ENCODE peak calls at places on chromosomes 6 and 20, in six cellular contexts. H is NCI-H1105, Y is EL, P is hypothalamus, Q is prostate gland, R is pons. Z is an unnamed sample.

GRCh38 chr6:42104807-42105713 is 37.4 kb downstream of the C6orf132 start:
- DNase-seq in H (no peak), Y (no peak), P (no peak), Q (no peak), R (no peak), Z (no peak)

GRCh38 chr6:37502703-37503485 is 3.2 kb upstream of the CCDC167 start:
- DNase-seq in H (no peak), Y (no peak), P (no peak), Q (no peak), R (no peak), Z (peak)

GRCh38 chr6:138691595-138692057 is 81.9 kb upstream of the CCDC28A start:
- DNase-seq in H (peak), Y (peak), P (peak), Q (peak), R (no peak), Z (peak)

GRCh38 chr6:38997128-38997761 is 51.3 kb upstream of the GLP1R start:
- DNase-seq in H (peak), Y (peak), P (no peak), Q (no peak), R (no peak), Z (peak)

GRCh38 chr20:10521068-10521834 is 86.1 kb downstream of the SLX4IP start:
- DNase-seq in H (no peak), Y (peak), P (no peak), Q (no peak), R (peak), Z (peak)

GRCh38 chr6:159800141-159800865 is at the start of gene PNLDC1:
- DNase-seq in H (no peak), Y (no peak), P (no peak), Q (no peak), R (no peak), Z (no peak)

GRCh38 chr6:112360498-112360897 is 13.4 kb downstream of the RFPL4B start:
- DNase-seq in H (no peak), Y (peak), P (no peak), Q (no peak), R (no peak), Z (no peak)

GRCh38 chr6:36897629-36898028 is 11.9 kb downstream of the C6orf89 start:
- DNase-seq in H (no peak), Y (no peak), P (no peak), Q (no peak), R (no peak), Z (no peak)

GRCh38 chr6:1917628-1918371 is 308.1 kb downstream of the FOXC1 start:
- DNase-seq in H (no peak), Y (peak), P (no peak), Q (no peak), R (no peak), Z (peak)

GRCh38 chr6:142474446-142475289 is 172.9 kb downstream of the ADGRG6 start:
- DNase-seq in H (peak), Y (peak), P (peak), Q (peak), R (peak), Z (peak)

GRCh38 chr6:14999106-14999505 is 246.8 kb upstream of the JARID2 start:
- DNase-seq in H (no peak), Y (no peak), P (no peak), Q (no peak), R (no peak), Z (no peak)

GRCh38 chr6:170112583-170112860 is 178.4 kb downstream of the DLL1 start:
- DNase-seq in H (no peak), Y (no peak), P (no peak), Q (no peak), R (no peak), Z (no peak)

GRCh38 chr6:37131104-37131959 is 38.6 kb upstream of the PIM1 start:
- DNase-seq in H (peak), Y (no peak), P (peak), Q (peak), R (peak), Z (peak)

GRCh38 chr6:157226026-157226639 is 97.2 kb downstream of the TMEM242 start:
- DNase-seq in H (no peak), Y (no peak), P (no peak), Q (no peak), R (peak), Z (no peak)

GRCh38 chr20:20780127-20780822 is 67.8 kb upstream of the RALGAPA2 start:
- DNase-seq in H (peak), Y (no peak), P (no peak), Q (peak), R (peak), Z (peak)

GRCh38 chr6:41505084-41506049 is 40.8 kb upstream of the FOXP4 start:
- DNase-seq in H (peak), Y (peak), P (peak), Q (peak), R (peak), Z (no peak)

GRCh38 chr6:33082702-33083101 is 6.9 kb downstream of the HLA-DPB1 start:
- DNase-seq in H (no peak), Y (no peak), P (no peak), Q (no peak), R (no peak), Z (peak)

GRCh38 chr6:30463651-30464618 is 25.4 kb upstream of the HLA-E start:
- DNase-seq in H (no peak), Y (peak), P (no peak), Q (no peak), R (no peak), Z (peak)

GRCh38 chr6:121694389-121695185 is 259.1 kb downstream of the GJA1 start:
- DNase-seq in H (no peak), Y (peak), P (no peak), Q (no peak), R (no peak), Z (peak)

GRCh38 chr6:146770275-146770964 is 171.6 kb downstream of the ADGB start:
- DNase-seq in H (no peak), Y (no peak), P (no peak), Q (no peak), R (no peak), Z (no peak)

Z was measured in LHCN-M2.